ENCODE peak calls at places on chromosome 14, in seven cellular contexts. O is AG04449, H is neural progenitor cell, J is tibial nerve, I is HCT116, Z is cardiac muscle cell, N is fibroblast of the aortic adventitia. T is an unnamed sample.

GRCh38 chr14:26008290-26008689 is 589.5 kb downstream of the NOVA1 start:
- DNase-seq in Z (peak; percentile 32), J (no peak), O (no peak), N (peak; percentile 47), I (no peak), H (peak; percentile 55), T (no peak)

GRCh38 chr14:58915646-58916045 is 272.8 kb upstream of the DAAM1 start:
- DNase-seq in N (no peak), I (no peak), H (no peak), Z (no peak), O (no peak), J (no peak), T (no peak)

GRCh38 chr14:106141242-106142220 is 615.1 kb downstream of the TMEM121 start:
- DNase-seq in Z (no peak), I (no peak), J (no peak), O (no peak), N (no peak), H (no peak), T (no peak)

GRCh38 chr14:76118594-76118993 is 33.1 kb upstream of the GPATCH2L start:
- DNase-seq in H (no peak), Z (no peak), N (no peak), J (no peak), O (no peak), I (no peak), T (no peak)

GRCh38 chr14:71956920-71957563 is 24.8 kb downstream of the RGS6 start:
- DNase-seq in N (no peak), Z (no peak), H (no peak), J (no peak), I (no peak), O (no peak), T (no peak)

GRCh38 chr14:51014086-51014485 is 69.8 kb upstream of the PYGL start:
- DNase-seq in H (peak; percentile 40), J (no peak), N (peak; percentile 96), I (no peak), Z (no peak), O (no peak), T (peak; percentile 71)

GRCh38 chr14:98704441-98704840 is 567.6 kb downstream of the BCL11B start:
- DNase-seq in Z (no peak), I (no peak), J (no peak), O (no peak), N (no peak), H (no peak), T (no peak)

GRCh38 chr14:105317546-105317945 is 3.0 kb downstream of the PACS2 start:
- DNase-seq in Z (no peak), H (no peak), N (peak; percentile 57), O (no peak), I (no peak), J (no peak), T (no peak)

GRCh38 chr14:99395904-99396530 is 84.6 kb downstream of the SETD3 start:
- DNase-seq in N (no peak), Z (no peak), J (no peak), I (peak; percentile 7), O (no peak), H (no peak), T (no peak)

GRCh38 chr14:24804813-24805212 is 170.8 kb upstream of the GZMB start:
- DNase-seq in I (no peak), H (no peak), Z (no peak), J (no peak), O (no peak), N (no peak), T (no peak)

GRCh38 chr14:68458840-68459469 is 333.9 kb downstream of the ZFP36L1 start:
- DNase-seq in H (peak; percentile 56), Z (no peak), N (peak; percentile 95), O (no peak), I (no peak), J (peak; percentile 67), T (peak; percentile 61)

GRCh38 chr14:95784137-95784536 is 70.2 kb upstream of the TCL1A start:
- DNase-seq in O (no peak), I (no peak), H (peak; percentile 78), N (peak; percentile 49), Z (peak; percentile 81), J (no peak), T (no peak)

GRCh38 chr14:34199585-34199984 is 248.7 kb upstream of the EGLN3 start:
- DNase-seq in Z (no peak), H (no peak), O (peak; percentile 7), N (peak; percentile 12), I (no peak), J (no peak), T (peak; percentile 50)

GRCh38 chr14:97634786-97635185 is 837.6 kb downstream of the VRK1 start:
- DNase-seq in N (no peak), O (no peak), J (no peak), Z (no peak), H (peak; percentile 36), I (no peak), T (no peak)

GRCh38 chr14:104548802-104549535 is 30.6 kb upstream of the C14orf180 start:
- DNase-seq in J (no peak), N (no peak), H (no peak), I (no peak), Z (no peak), O (no peak), T (no peak)

GRCh38 chr14:94081386-94081820 is 293 bp downstream of the IFI27L1 start:
- DNase-seq in Z (no peak), I (no peak), J (no peak), O (no peak), H (no peak), N (no peak), T (no peak)

GRCh38 chr14:69605761-69606160 is 5.6 kb upstream of the SUSD6 start:
- DNase-seq in N (no peak), I (no peak), J (no peak), Z (no peak), H (no peak), O (no peak), T (no peak)

GRCh38 chr14:59454131-59454530 is 11.0 kb downstream of the GPR135 start:
- DNase-seq in I (no peak), O (peak; percentile 92), N (peak; percentile 98), H (no peak), Z (no peak), J (no peak), T (peak; percentile 89)

GRCh38 chr14:67722293-67722692 is 20.6 kb downstream of the RDH12 start:
- DNase-seq in I (no peak), N (peak; percentile 81), H (peak; percentile 61), J (peak; percentile 9), Z (peak; percentile 53), O (no peak), T (no peak)

GRCh38 chr14:68926236-68926635 is 52.9 kb downstream of the ACTN1 start:
- DNase-seq in I (no peak), N (no peak), J (no peak), O (no peak), Z (no peak), H (no peak), T (no peak)

GRCh38 chr14:52333823-52334657 is 19.9 kb downstream of the PTGER2 start:
- DNase-seq in N (peak; percentile 31), Z (no peak), H (no peak), O (no peak), J (no peak), I (no peak), T (no peak)

GRCh38 chr14:68779761-68780323 is 13.0 kb downstream of the ZFP36L1 start:
- DNase-seq in O (peak; percentile 82), N (peak; percentile 69), H (no peak), I (peak; percentile 94), Z (no peak), J (no peak), T (peak; percentile 97)

DNA sequence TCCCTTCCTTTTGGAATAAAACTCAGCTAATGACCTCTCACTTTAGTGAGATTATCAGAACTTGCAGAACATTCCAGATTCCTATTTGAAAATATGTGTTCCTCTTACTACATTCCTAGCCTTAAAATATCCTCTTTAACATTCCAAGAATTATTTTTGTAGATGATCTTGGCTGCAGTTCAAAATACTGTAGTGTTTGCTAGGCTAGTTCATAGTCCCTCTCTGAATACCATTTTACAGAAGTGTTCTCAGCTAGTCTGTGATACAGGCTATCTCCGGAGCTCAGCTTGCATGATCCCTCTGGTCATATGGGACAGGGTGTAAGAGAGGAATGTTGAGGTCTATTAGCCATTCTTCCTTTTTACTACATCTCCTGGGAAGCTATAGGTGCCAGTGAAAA is 17.6 kb upstream of the GPR33 start:
- DNase-seq in N (peak; percentile 85), H (no peak), O (peak; percentile 85), J (no peak), Z (no peak), I (no peak), T (peak; percentile 38)
- H3K4me3 ChIP-seq in N (no peak overlapping the region), H (no peak overlapping the region), O (no peak overlapping the region), J (no peak overlapping the region), Z (no peak overlapping the region), I (no peak overlapping the region), T (no peak overlapping the region)

GRCh38 chr14:78690836-78691235 is 520.7 kb downstream of the NRXN3 start:
- DNase-seq in Z (no peak), N (peak; percentile 45), J (no peak), H (no peak), O (no peak), I (no peak), T (no peak)
- TF ChIP-seq CTCF in Z (no peak), N (no peak), J (no peak), H (no peak), O (no peak), I (no peak), T (no peak)

GRCh38 chr14:32694795-32695449 is 243.8 kb upstream of the NPAS3 start:
- DNase-seq in I (no peak), Z (no peak), O (no peak), N (no peak), J (no peak), H (no peak), T (no peak)

GRCh38 chr14:32697704-32698103 is 241.0 kb upstream of the NPAS3 start:
- DNase-seq in J (no peak), O (peak; percentile 28), I (no peak), N (peak; percentile 55), Z (no peak), H (no peak), T (no peak)

GRCh38 chr14:32697114-32697513 is 241.6 kb upstream of the NPAS3 start:
- DNase-seq in I (no peak), Z (no peak), N (no peak), J (no peak), O (no peak), H (no peak), T (no peak)

GRCh38 chr14:32698831-32699230 is 239.8 kb upstream of the NPAS3 start:
- DNase-seq in O (no peak), H (no peak), J (no peak), N (peak; percentile 31), Z (no peak), I (no peak), T (no peak)

GRCh38 chr14:32696325-32697101 is 242.2 kb upstream of the NPAS3 start:
- DNase-seq in Z (no peak), I (no peak), H (no peak), N (no peak), O (no peak), J (no peak), T (no peak)
- H3K4me3 ChIP-seq in Z (no peak overlapping the region), I (no peak overlapping the region), H (no peak overlapping the region), N (no peak overlapping the region), O (no peak overlapping the region), J (no peak overlapping the region), T (no peak overlapping the region)

DNA sequence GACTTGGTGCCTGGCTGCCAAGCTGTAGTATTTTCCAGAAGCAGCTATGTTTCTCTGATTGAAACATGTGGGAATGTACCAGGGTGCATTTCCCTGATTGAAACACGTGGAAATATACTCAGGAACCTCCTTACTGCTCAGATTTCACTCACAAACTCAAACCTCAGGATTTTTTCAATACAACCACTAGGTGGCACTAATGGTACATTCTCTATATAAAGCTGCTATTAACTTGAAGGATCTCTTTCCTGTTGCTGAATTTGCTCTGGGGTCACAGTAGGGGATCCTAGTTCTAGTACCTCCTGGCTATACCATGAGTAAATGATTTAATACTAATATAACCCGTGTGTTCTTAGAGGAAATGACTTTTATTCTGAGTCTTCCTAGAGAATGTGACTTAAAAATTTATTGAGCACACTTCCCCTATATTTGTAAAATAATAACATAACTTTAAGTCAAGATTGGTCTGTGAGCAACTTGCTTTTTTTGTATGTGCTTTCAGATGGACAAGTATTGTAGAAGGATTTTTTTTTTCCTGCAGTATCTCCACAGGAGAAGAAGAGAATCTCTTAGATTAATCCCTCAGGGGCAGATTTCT is 173.8 kb upstream of the MIS18BP1 start:
- DNase-seq in H (peak; percentile 75), J (no peak), Z (peak; percentile 67), I (peak; percentile 62), N (peak; percentile 49), O (no peak), T (no peak)
- TF ChIP-seq CTCF in H (peak; percentile 79), J (peak; percentile 27), Z (peak; percentile 55), I (peak; percentile 42), N (peak; percentile 60), O (peak; percentile 17), T (peak; percentile 63)